ENCODE peak calls at places on chromosomes 4 and X, in four cellular contexts. X is spleen, S is K562, B is H1. K is an unnamed sample.

GRCh38 chrX:47560179-47560830 is 700 bp upstream of the ARAF start:
- DNase-seq in B (no peak), X (peak; percentile 81), S (no peak), K (no peak)

GRCh38 chrX:1657367-1658082 is 42.7 kb downstream of the ASMT start:
- DNase-seq in X (peak; percentile 86), B (no peak), S (no peak), K (no peak)

GRCh38 chrX:113260474-113260873 is 419.8 kb upstream of the AMOT start:
- DNase-seq in S (no peak), B (no peak), X (no peak), K (no peak)

GRCh38 chr4:128341634-128342033 is 54.0 kb upstream of the PGRMC2 start:
- DNase-seq in B (no peak), X (no peak), S (no peak), K (no peak)

GRCh38 chrX:34563809-34564208 is 93.3 kb downstream of the TMEM47 start:
- DNase-seq in B (no peak), X (no peak), S (no peak), K (no peak)

GRCh38 chr4:176188654-176189053 is 6.7 kb downstream of the SPATA4 start:
- DNase-seq in S (no peak), B (no peak), X (no peak), K (no peak)

GRCh38 chrX:122582280-122582679 is 601.8 kb upstream of the GRIA3 start:
- DNase-seq in X (no peak), S (no peak), B (no peak), K (no peak)

GRCh38 chr4:111806331-111806730 is 338.9 kb upstream of the FAM241A start:
- DNase-seq in X (no peak), B (peak; percentile 52), S (no peak), K (no peak)

GRCh38 chr4:182453830-182454229 is 210.6 kb downstream of the TENM3 start:
- DNase-seq in B (no peak), S (no peak), X (no peak), K (no peak)

GRCh38 chrX:150238656-150239382 is 124.3 kb upstream of the MAMLD1 start:
- DNase-seq in B (peak; percentile 33), X (no peak), S (no peak), K (no peak)

GRCh38 chr4:10334506-10335028 is 122.7 kb downstream of the ZNF518B start:
- DNase-seq in B (no peak), S (no peak), X (no peak), K (no peak)

GRCh38 chrX:149527705-149528104 is 13.1 kb upstream of the EOLA1 start:
- DNase-seq in B (no peak), S (peak; percentile 28), X (no peak), K (no peak)

GRCh38 chrX:3609800-3610199 is 103.6 kb downstream of the PRKX start:
- DNase-seq in X (no peak), S (no peak), B (no peak), K (no peak)

GRCh38 chr4:168621806-168622589 is 125.1 kb downstream of the PALLD start:
- DNase-seq in X (no peak), B (no peak), S (no peak), K (no peak)

GRCh38 chr4:106707776-106708603 is 328.1 kb downstream of the DKK2 start:
- DNase-seq in B (no peak), X (no peak), S (no peak), K (no peak)

GRCh38 chrX:2391869-2392606 is 108.7 kb downstream of the DHRSX start:
- DNase-seq in X (no peak), S (peak; percentile 14), B (peak; percentile 59), K (no peak)

GRCh38 chr4:149884529-149885206 is 69.0 kb upstream of the IQCM start:
- DNase-seq in X (no peak), S (no peak), B (no peak), K (no peak)

GRCh38 chr4:147581601-147582350 is 35.4 kb upstream of the TMEM184C start:
- DNase-seq in S (no peak), B (peak; percentile 13), X (no peak), K (no peak)

GRCh38 chr4:55012363-55013255 is 112.8 kb downstream of the KDR start:
- DNase-seq in X (no peak), S (no peak), B (no peak), K (no peak)

GRCh38 chr4:37243722-37244582 is 591 bp upstream of the NWD2 start:
- DNase-seq in X (no peak), B (peak; percentile 83), S (no peak), K (peak; percentile 9)

GRCh38 chr4:43837171-43837570 is 611.4 kb downstream of the KCTD8 start:
- DNase-seq in B (no peak), S (no peak), X (no peak), K (no peak)

GRCh38 chr4:31246856-31247255 is 526.7 kb downstream of the PCDH7 start:
- DNase-seq in X (no peak), B (no peak), S (no peak), K (no peak)

GRCh38 chr4:183546376-183546775 is 41.5 kb downstream of the ING2 start:
- DNase-seq in S (no peak), X (no peak), B (no peak), K (no peak)

GRCh38 chr4:14853186-14853946 is 148.9 kb upstream of the CPEB2 start:
- DNase-seq in S (no peak), B (no peak), X (no peak), K (no peak)

GRCh38 chr4:110196871-110197420 is 1.5 kb downstream of the ELOVL6 start:
- DNase-seq in B (peak; percentile 78), X (no peak), S (no peak), K (peak; percentile 39)
- TF ChIP-seq POLR2A in B (no peak), X (no peak), S (no peak), K (peak; percentile 7)

GRCh38 chr4:173413043-173413442 is 14.1 kb upstream of the SCRG1 start:
- DNase-seq in B (no peak), X (no peak), S (no peak), K (no peak)
- TF ChIP-seq POLR2AphosphoS5 in B (no peak), X (no peak), S (no peak), K (no peak)

GRCh38 chr4:173516621-173517612 is 13.1 kb downstream of the HAND2 start:
- DNase-seq in X (no peak), B (peak; percentile 74), S (no peak), K (no peak)
- TF ChIP-seq POLR2A in X (no peak), B (no peak), S (no peak), K (no peak)

DNA sequence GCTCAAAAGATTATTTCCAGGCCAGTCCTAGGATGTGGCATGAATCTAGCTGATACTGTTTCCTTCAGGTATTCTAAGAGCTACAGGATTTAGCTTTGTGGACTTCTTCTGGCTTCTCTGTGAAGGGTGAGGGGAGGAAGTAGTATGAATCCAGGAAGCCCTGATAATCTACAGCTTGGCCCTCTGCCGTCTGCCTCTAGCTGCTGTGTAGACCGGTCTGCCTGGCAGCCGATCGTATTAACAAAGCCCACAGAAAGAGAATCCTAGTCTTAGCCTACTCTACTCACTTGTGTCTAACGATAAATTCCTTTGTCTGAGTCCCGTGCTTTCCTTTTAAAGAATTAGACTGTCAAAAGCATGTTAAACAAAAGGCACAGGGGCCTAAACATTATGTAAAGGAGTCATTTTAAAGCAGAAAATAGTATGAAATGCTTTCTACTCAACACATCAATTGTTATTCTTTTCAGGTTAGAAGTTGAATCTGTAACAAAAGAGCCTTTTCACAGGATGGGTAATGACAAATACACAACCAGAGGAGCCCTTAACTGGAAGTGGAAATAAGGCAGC is 48.8 kb upstream of the UCP1 start:
- DNase-seq in S (no peak), B (no peak), X (no peak), K (no peak)
- TF ChIP-seq POLR2AphosphoS5 in S (no peak), B (no peak), X (no peak), K (no peak)

GRCh38 chr4:123554263-123554662 is 157.7 kb downstream of the SPRY1 start:
- DNase-seq in X (no peak), S (no peak), B (no peak), K (no peak)

GRCh38 chr4:123553733-123554132 is 157.1 kb downstream of the SPRY1 start:
- DNase-seq in X (no peak), S (no peak), B (no peak), K (no peak)

GRCh38 chr4:123556526-123556925 is 159.9 kb downstream of the SPRY1 start:
- DNase-seq in X (no peak), B (no peak), S (no peak), K (no peak)

GRCh38 chr4:123554819-123555499 is 158.4 kb downstream of the SPRY1 start:
- DNase-seq in B (no peak), S (no peak), X (no peak), K (no peak)

DNA sequence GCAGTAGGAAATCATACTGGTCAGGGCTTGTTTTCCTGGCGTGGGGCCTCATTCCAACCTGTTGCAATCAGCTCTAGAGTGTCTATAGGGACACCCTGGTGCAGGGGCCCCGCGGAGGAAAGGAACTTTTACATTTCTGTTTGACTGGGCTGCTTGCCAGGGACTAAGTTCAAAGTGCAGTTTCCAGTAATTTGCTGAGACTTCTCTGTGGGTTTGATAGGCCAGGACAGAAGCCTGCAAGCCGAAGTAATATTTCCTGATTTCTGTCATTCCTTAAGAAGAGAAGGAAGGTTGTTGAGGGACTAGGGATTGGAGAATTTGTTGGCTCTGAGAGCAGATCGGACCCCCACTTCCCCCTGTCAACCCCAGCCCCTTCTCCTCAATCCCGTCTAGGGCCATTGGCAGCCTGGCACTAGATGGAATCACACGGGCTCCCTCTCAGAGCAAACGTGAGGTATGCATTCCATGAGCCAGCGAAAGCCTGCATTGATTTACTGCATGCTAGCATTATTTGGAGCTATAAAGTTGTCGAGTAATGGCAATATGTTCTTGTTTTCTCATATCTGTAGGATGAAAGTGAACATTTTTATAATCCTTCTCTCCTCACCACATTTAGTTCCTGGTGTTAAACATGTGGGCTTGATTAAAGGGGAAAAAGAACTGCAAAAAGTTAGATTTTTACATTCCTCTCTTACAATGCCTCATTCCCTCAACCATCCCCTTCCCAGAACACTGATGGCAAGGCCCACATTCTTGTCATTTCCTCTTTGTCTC is 159.1 kb downstream of the SPRY1 start:
- DNase-seq in B (no peak), S (no peak), X (no peak), K (no peak)
- TF ChIP-seq POLR2A in B (no peak), S (no peak), X (no peak), K (no peak)

GRCh38 chrX:41686788-41687187 is 2.0 kb upstream of the GPR34 start:
- DNase-seq in X (no peak), S (no peak), B (no peak), K (no peak)

GRCh38 chrX:41688835-41689234 is at the start of gene GPR34:
- DNase-seq in X (peak; percentile 70), B (no peak), S (no peak), K (no peak)

GRCh38 chrX:41684940-41685339 is 3.8 kb upstream of the GPR34 start:
- DNase-seq in S (no peak), X (no peak), B (no peak), K (no peak)

GRCh38 chrX:41688154-41688553 is 619 bp upstream of the GPR34 start:
- DNase-seq in B (no peak), X (no peak), S (no peak), K (no peak)

GRCh38 chrX:41684138-41684537 is 4.6 kb upstream of the GPR34 start:
- DNase-seq in B (no peak), S (no peak), X (no peak), K (no peak)
- TF ChIP-seq POLR2AphosphoS5 in B (no peak), S (no peak), X (no peak), K (no peak)

DNA sequence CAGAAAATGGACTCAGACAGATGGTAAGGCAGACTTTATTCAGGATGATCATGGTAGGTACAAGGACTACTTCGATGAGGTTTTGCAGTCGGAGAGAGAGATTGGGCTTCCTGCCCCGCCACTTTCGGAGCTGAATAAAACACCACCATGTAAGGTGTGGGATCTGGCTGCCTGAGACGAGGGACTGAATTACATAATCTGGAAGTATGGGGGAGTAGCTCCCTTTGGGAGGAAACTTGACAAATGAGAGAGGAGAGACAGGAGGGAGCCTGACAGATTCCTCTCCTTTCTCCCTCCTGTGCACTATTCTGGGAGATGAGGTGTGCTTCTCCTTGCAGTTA is 255.5 kb upstream of the GATB start:
- DNase-seq in X (no peak), S (no peak), B (no peak), K (no peak)
- TF ChIP-seq POLR2A in X (no peak), S (no peak), B (no peak), K (no peak)